ENCODE peak calls at places on chromosome 9, in seven cellular contexts. One of them, this sample, is unnamed.

GRCh38 chr9:90842984-90843383 is 41.4 kb downstream of the SYK start:
- DNase-seq in NCI-H1092 treated with DMSO at 0.1 percent for 48 hours: no peak
- DNase-seq in activated T-helper 1 cell treated with Interleukin-2 at 50 U/mL for 16 hours: no peak
- DNase-seq in B cell: no peak
- DNase-seq in iris pigment epithelial cell: no peak
- DNase-seq in endodermal cell: no peak
- DNase-seq in lower leg skin: no peak
- DNase-seq in this sample: no peak

GRCh38 chr9:130996672-130997394 is 12.1 kb upstream of the LAMC3 start:
- DNase-seq in endodermal cell: no peak
- DNase-seq in lower leg skin: no peak
- DNase-seq in NCI-H1092 treated with DMSO at 0.1 percent for 48 hours: no peak
- DNase-seq in iris pigment epithelial cell: no peak
- DNase-seq in B cell: no peak
- DNase-seq in activated T-helper 1 cell treated with Interleukin-2 at 50 U/mL for 16 hours: no peak
- DNase-seq in this sample: no peak

GRCh38 chr9:128913995-128914772 is 6.6 kb upstream of the PHYHD1 start:
- DNase-seq in iris pigment epithelial cell: no peak
- DNase-seq in NCI-H1092 treated with DMSO at 0.1 percent for 48 hours: no peak
- DNase-seq in B cell: no peak
- DNase-seq in lower leg skin: no peak
- DNase-seq in activated T-helper 1 cell treated with Interleukin-2 at 50 U/mL for 16 hours: no peak
- DNase-seq in endodermal cell: no peak
- DNase-seq in this sample: no peak

GRCh38 chr9:2390028-2390427 is 231.6 kb upstream of the VLDLR start:
- DNase-seq in activated T-helper 1 cell treated with Interleukin-2 at 50 U/mL for 16 hours: no peak
- DNase-seq in iris pigment epithelial cell: no peak
- DNase-seq in B cell: no peak
- DNase-seq in NCI-H1092 treated with DMSO at 0.1 percent for 48 hours: no peak
- DNase-seq in endodermal cell: no peak
- DNase-seq in lower leg skin: peak; percentile 60
- DNase-seq in this sample: no peak

GRCh38 chr9:112012026-112012902 is 115.7 kb downstream of the UGCG start:
- DNase-seq in NCI-H1092 treated with DMSO at 0.1 percent for 48 hours: no peak
- DNase-seq in iris pigment epithelial cell: peak; percentile 95
- DNase-seq in endodermal cell: peak; percentile 30
- DNase-seq in activated T-helper 1 cell treated with Interleukin-2 at 50 U/mL for 16 hours: no peak
- DNase-seq in B cell: peak; percentile 59
- DNase-seq in lower leg skin: peak; percentile 50
- DNase-seq in this sample: peak; percentile 68

GRCh38 chr9:36258989-36259315 is 704 bp upstream of the GNE start:
- DNase-seq in endodermal cell: no peak
- DNase-seq in activated T-helper 1 cell treated with Interleukin-2 at 50 U/mL for 16 hours: no peak
- DNase-seq in iris pigment epithelial cell: no peak
- DNase-seq in lower leg skin: peak; percentile 25
- DNase-seq in B cell: no peak
- DNase-seq in NCI-H1092 treated with DMSO at 0.1 percent for 48 hours: peak; percentile 53
- DNase-seq in this sample: no peak

GRCh38 chr9:35357826-35358225 is 132.1 kb upstream of the RUSC2 start:
- DNase-seq in activated T-helper 1 cell treated with Interleukin-2 at 50 U/mL for 16 hours: no peak
- DNase-seq in iris pigment epithelial cell: no peak
- DNase-seq in endodermal cell: no peak
- DNase-seq in NCI-H1092 treated with DMSO at 0.1 percent for 48 hours: peak; percentile 48
- DNase-seq in lower leg skin: no peak
- DNase-seq in B cell: no peak
- DNase-seq in this sample: no peak

GRCh38 chr9:121949766-121950165 is 143.3 kb downstream of the TTLL11 start:
- DNase-seq in endodermal cell: no peak
- DNase-seq in iris pigment epithelial cell: no peak
- DNase-seq in B cell: no peak
- DNase-seq in lower leg skin: no peak
- DNase-seq in activated T-helper 1 cell treated with Interleukin-2 at 50 U/mL for 16 hours: no peak
- DNase-seq in NCI-H1092 treated with DMSO at 0.1 percent for 48 hours: no peak
- DNase-seq in this sample: no peak

GRCh38 chr9:133640580-133641395 is 4.6 kb downstream of the DBH start:
- DNase-seq in lower leg skin: no peak
- DNase-seq in iris pigment epithelial cell: no peak
- DNase-seq in B cell: no peak
- DNase-seq in endodermal cell: no peak
- DNase-seq in NCI-H1092 treated with DMSO at 0.1 percent for 48 hours: no peak
- DNase-seq in activated T-helper 1 cell treated with Interleukin-2 at 50 U/mL for 16 hours: no peak
- DNase-seq in this sample: no peak

GRCh38 chr9:93466416-93467061 is 13.2 kb upstream of the FAM120AOS start:
- DNase-seq in endodermal cell: peak; percentile 47
- DNase-seq in lower leg skin: no peak
- DNase-seq in activated T-helper 1 cell treated with Interleukin-2 at 50 U/mL for 16 hours: no peak
- DNase-seq in NCI-H1092 treated with DMSO at 0.1 percent for 48 hours: no peak
- DNase-seq in B cell: no peak
- DNase-seq in iris pigment epithelial cell: no peak
- DNase-seq in this sample: no peak

GRCh38 chr9:128555180-128555721 is 2.9 kb downstream of the SPTAN1 start:
- DNase-seq in lower leg skin: peak; percentile 21
- DNase-seq in endodermal cell: peak; percentile 76
- DNase-seq in NCI-H1092 treated with DMSO at 0.1 percent for 48 hours: no peak
- DNase-seq in iris pigment epithelial cell: peak; percentile 84
- DNase-seq in B cell: no peak
- DNase-seq in activated T-helper 1 cell treated with Interleukin-2 at 50 U/mL for 16 hours: no peak
- DNase-seq in this sample: no peak

GRCh38 chr9:134570151-134570621 is 71.4 kb upstream of the COL5A1 start:
- DNase-seq in endodermal cell: peak; percentile 27
- DNase-seq in lower leg skin: no peak
- DNase-seq in NCI-H1092 treated with DMSO at 0.1 percent for 48 hours: peak; percentile 54
- DNase-seq in iris pigment epithelial cell: no peak
- DNase-seq in B cell: peak; percentile 40
- DNase-seq in activated T-helper 1 cell treated with Interleukin-2 at 50 U/mL for 16 hours: no peak
- DNase-seq in this sample: peak; percentile 72

GRCh38 chr9:38352716-38353334 is 39.7 kb upstream of the ALDH1B1 start:
- DNase-seq in activated T-helper 1 cell treated with Interleukin-2 at 50 U/mL for 16 hours: no peak
- DNase-seq in NCI-H1092 treated with DMSO at 0.1 percent for 48 hours: no peak
- DNase-seq in iris pigment epithelial cell: no peak
- DNase-seq in lower leg skin: no peak
- DNase-seq in endodermal cell: peak; percentile 58
- DNase-seq in B cell: no peak
- DNase-seq in this sample: peak; percentile 9

GRCh38 chr9:6051511-6051950 is 36.1 kb upstream of the RANBP6 start:
- DNase-seq in NCI-H1092 treated with DMSO at 0.1 percent for 48 hours: no peak
- DNase-seq in endodermal cell: no peak
- DNase-seq in iris pigment epithelial cell: no peak
- DNase-seq in B cell: no peak
- DNase-seq in lower leg skin: no peak
- DNase-seq in activated T-helper 1 cell treated with Interleukin-2 at 50 U/mL for 16 hours: no peak
- DNase-seq in this sample: no peak

GRCh38 chr9:120841930-120842684 is 615 bp downstream of the PSMD5 start:
- DNase-seq in endodermal cell: no peak
- DNase-seq in activated T-helper 1 cell treated with Interleukin-2 at 50 U/mL for 16 hours: no peak
- DNase-seq in lower leg skin: no peak
- DNase-seq in iris pigment epithelial cell: peak; percentile 35
- DNase-seq in NCI-H1092 treated with DMSO at 0.1 percent for 48 hours: no peak
- DNase-seq in B cell: no peak
- DNase-seq in this sample: no peak

GRCh38 chr9:132863096-132863495 is 15.0 kb downstream of the AK8 start:
- DNase-seq in NCI-H1092 treated with DMSO at 0.1 percent for 48 hours: no peak
- DNase-seq in endodermal cell: no peak
- DNase-seq in lower leg skin: no peak
- DNase-seq in B cell: no peak
- DNase-seq in activated T-helper 1 cell treated with Interleukin-2 at 50 U/mL for 16 hours: no peak
- DNase-seq in iris pigment epithelial cell: no peak
- DNase-seq in this sample: no peak

GRCh38 chr9:13588151-13589043 is 308.9 kb upstream of the MPDZ start:
- DNase-seq in activated T-helper 1 cell treated with Interleukin-2 at 50 U/mL for 16 hours: no peak
- DNase-seq in iris pigment epithelial cell: no peak
- DNase-seq in endodermal cell: no peak
- DNase-seq in lower leg skin: no peak
- DNase-seq in B cell: no peak
- DNase-seq in NCI-H1092 treated with DMSO at 0.1 percent for 48 hours: peak; percentile 24
- DNase-seq in this sample: peak; percentile 19

GRCh38 chr9:123660691-123661090 is 269.2 kb downstream of the DENND1A start:
- DNase-seq in activated T-helper 1 cell treated with Interleukin-2 at 50 U/mL for 16 hours: no peak
- DNase-seq in B cell: no peak
- DNase-seq in NCI-H1092 treated with DMSO at 0.1 percent for 48 hours: no peak
- DNase-seq in lower leg skin: no peak
- DNase-seq in iris pigment epithelial cell: no peak
- DNase-seq in endodermal cell: no peak
- DNase-seq in this sample: no peak

GRCh38 chr9:76371901-76372300 is 22.3 kb downstream of the RFK start:
- DNase-seq in B cell: no peak
- DNase-seq in lower leg skin: no peak
- DNase-seq in activated T-helper 1 cell treated with Interleukin-2 at 50 U/mL for 16 hours: no peak
- DNase-seq in endodermal cell: no peak
- DNase-seq in NCI-H1092 treated with DMSO at 0.1 percent for 48 hours: no peak
- DNase-seq in iris pigment epithelial cell: peak; percentile 39
- DNase-seq in this sample: no peak

GRCh38 chr9:95138474-95138873 is 179.0 kb downstream of the FANCC start:
- DNase-seq in lower leg skin: no peak
- DNase-seq in B cell: no peak
- DNase-seq in activated T-helper 1 cell treated with Interleukin-2 at 50 U/mL for 16 hours: no peak
- DNase-seq in NCI-H1092 treated with DMSO at 0.1 percent for 48 hours: peak; percentile 96
- DNase-seq in endodermal cell: peak; percentile 80
- DNase-seq in iris pigment epithelial cell: no peak
- DNase-seq in this sample: no peak

GRCh38 chr9:108439967-108440366 is 415.8 kb downstream of the ACTL7B start:
- DNase-seq in activated T-helper 1 cell treated with Interleukin-2 at 50 U/mL for 16 hours: no peak
- DNase-seq in NCI-H1092 treated with DMSO at 0.1 percent for 48 hours: no peak
- DNase-seq in iris pigment epithelial cell: peak; percentile 82
- DNase-seq in endodermal cell: no peak
- DNase-seq in lower leg skin: no peak
- DNase-seq in B cell: no peak
- DNase-seq in this sample: no peak

GRCh38 chr9:113516840-113517577 is 53.5 kb downstream of the RGS3 start:
- DNase-seq in iris pigment epithelial cell: peak; percentile 25
- DNase-seq in NCI-H1092 treated with DMSO at 0.1 percent for 48 hours: no peak
- DNase-seq in activated T-helper 1 cell treated with Interleukin-2 at 50 U/mL for 16 hours: peak; percentile 42
- DNase-seq in endodermal cell: no peak
- DNase-seq in B cell: peak; percentile 64
- DNase-seq in lower leg skin: no peak
- DNase-seq in this sample: no peak

GRCh38 chr9:37582548-37583157 is 6.5 kb upstream of the FBXO10 start:
- DNase-seq in activated T-helper 1 cell treated with Interleukin-2 at 50 U/mL for 16 hours: no peak
- DNase-seq in endodermal cell: no peak
- DNase-seq in NCI-H1092 treated with DMSO at 0.1 percent for 48 hours: peak; percentile 27
- DNase-seq in B cell: no peak
- DNase-seq in iris pigment epithelial cell: peak; percentile 85
- DNase-seq in lower leg skin: no peak
- DNase-seq in this sample: no peak

GRCh38 chr9:134475051-134475790 is 149.0 kb downstream of the RXRA start:
- DNase-seq in endodermal cell: no peak
- DNase-seq in activated T-helper 1 cell treated with Interleukin-2 at 50 U/mL for 16 hours: no peak
- DNase-seq in NCI-H1092 treated with DMSO at 0.1 percent for 48 hours: no peak
- DNase-seq in B cell: peak; percentile 64
- DNase-seq in iris pigment epithelial cell: peak; percentile 82
- DNase-seq in lower leg skin: peak; percentile 68
- DNase-seq in this sample: peak; percentile 72